ENCODE peak calls at places on chromosomes 11 and 22, in five cellular contexts. I is stimulated activated effector memory CD8-positive, alpha-beta T cell treated with anti-CD3 and anti-CD28 coated beads, Interleukin-12 subunit alpha, Interleukin-12 subunit beta, amount 100 ng/mL, for 72 hours; U is pons; A is NCI-H1417; G is GM19239. Y is an unnamed sample.

GRCh38 chr22:47016636-47017035 is 254.2 kb downstream of the TBC1D22A start:
- DNase-seq in A (no peak), U (no peak), G (no peak), I (no peak), Y (no peak)

GRCh38 chr11:61392991-61393595 is 706 bp downstream of the TMEM216 start:
- DNase-seq in G (peak; percentile 28), U (no peak), A (no peak), I (no peak), Y (no peak)

GRCh38 chr11:61587541-61587941 is 6.7 kb upstream of the SYT7 start:
- DNase-seq in G (no peak), A (peak; percentile 43), I (no peak), U (no peak), Y (no peak)

GRCh38 chr11:42462558-42463310 is 849.1 kb upstream of the API5 start:
- DNase-seq in G (no peak), I (no peak), A (peak; percentile 28), U (no peak), Y (no peak)

GRCh38 chr11:46898396-46899095 is 19.8 kb downstream of the LRP4 start:
- DNase-seq in I (no peak), U (no peak), A (no peak), G (no peak), Y (no peak)

GRCh38 chr11:122893131-122893530 is 10.6 kb downstream of the JHY start:
- DNase-seq in A (no peak), U (no peak), I (no peak), G (no peak), Y (no peak)

GRCh38 chr22:38110008-38110862 is at the start of gene BAIAP2L2:
- DNase-seq in I (no peak), A (no peak), U (no peak), G (no peak), Y (no peak)

GRCh38 chr22:49659924-49660315 is 167.8 kb downstream of the BRD1 start:
- DNase-seq in G (no peak), A (no peak), I (no peak), U (no peak), Y (no peak)

GRCh38 chr11:1906623-1907423 is 12.7 kb upstream of the TNNT3 start:
- DNase-seq in G (no peak), U (no peak), I (no peak), A (no peak), Y (no peak)

GRCh38 chr11:46920709-46921108 is 2.4 kb upstream of the LRP4 start:
- DNase-seq in I (no peak), G (no peak), U (no peak), A (no peak), Y (no peak)

GRCh38 chr11:129853508-129854228 is 38.0 kb downstream of the TMEM45B start:
- DNase-seq in U (no peak), I (no peak), A (peak; percentile 94), G (no peak), Y (no peak)

GRCh38 chr11:702731-703461 is 3.1 kb upstream of the EPS8L2 start:
- DNase-seq in U (peak; percentile 21), G (no peak), I (no peak), A (no peak), Y (no peak)

GRCh38 chr11:60634151-60634550 is 65.3 kb upstream of the MS4A8 start:
- DNase-seq in U (no peak), G (no peak), A (no peak), I (no peak), Y (no peak)

GRCh38 chr22:22424210-22424800 is 84.2 kb downstream of the ZNF280B start:
- DNase-seq in A (no peak), I (no peak), G (no peak), U (no peak), Y (no peak)

GRCh38 chr11:34063061-34063795 is 11.7 kb downstream of the CAPRIN1 start:
- DNase-seq in U (no peak), A (no peak), I (no peak), G (no peak), Y (no peak)